ENCODE peak calls at places on chromosomes 3 and 15, in four cellular contexts. R is esophagus squamous epithelium, E is astrocyte of the spinal cord, X is bronchial epithelial cell. V is an unnamed sample.
A peak's percentile ranks its signal among the peaks of the same experiment; 100 is the strongest.

GRCh38 chr3:133437391-133438093 is 37.7 kb downstream of the BFSP2 start:
- DNase-seq in X (no peak), R (no peak), E (peak; percentile 25), V (peak; percentile 68)

GRCh38 chr3:34017757-34018156 is 219.3 kb downstream of the PDCD6IP start:
- DNase-seq in R (no peak), E (no peak), X (no peak), V (no peak)

GRCh38 chr3:5731100-5731499 is 543.6 kb downstream of the EDEM1 start:
- DNase-seq in R (no peak), E (no peak), X (no peak), V (no peak)

GRCh38 chr15:40282870-40283614 is at the start of gene ANKRD63:
- DNase-seq in X (no peak), E (no peak), R (no peak), V (no peak)

GRCh38 chr3:47019201-47019600 is 39.7 kb downstream of the NBEAL2 start:
- DNase-seq in E (no peak), X (peak; percentile 83), R (no peak), V (no peak)

GRCh38 chr3:67646586-67647234 is 7.7 kb downstream of the SUCLG2 start:
- DNase-seq in E (peak; percentile 52), R (no peak), X (no peak), V (peak; percentile 39)

GRCh38 chr3:4043867-4044575 is 244.8 kb downstream of the LRRN1 start:
- DNase-seq in X (peak; percentile 42), E (no peak), R (no peak), V (no peak)

GRCh38 chr15:78388865-78389264 is 48.7 kb downstream of the CRABP1 start:
- DNase-seq in R (no peak), E (no peak), X (no peak), V (no peak)

GRCh38 chr3:69084326-69084667 is 440 bp upstream of the ARL6IP5 start:
- DNase-seq in E (peak; percentile 86), R (no peak), X (peak; percentile 95), V (peak; percentile 78)

GRCh38 chr3:139574026-139574947 is 34.7 kb upstream of the RBP1 start:
- DNase-seq in E (no peak), R (no peak), X (no peak), V (peak; percentile 43)

GRCh38 chr3:12557472-12558105 is 702 bp downstream of the MKRN2 start:
- DNase-seq in X (peak; percentile 61), R (no peak), E (peak; percentile 43), V (peak; percentile 69)

GRCh38 chr3:123085293-123085949 is 18.6 kb downstream of the PDIA5 start:
- DNase-seq in R (no peak), E (no peak), X (no peak), V (no peak)

GRCh38 chr3:154552338-154552737 is 122.3 kb upstream of the GPR149 start:
- DNase-seq in E (no peak), X (peak; percentile 23), R (no peak), V (no peak)

GRCh38 chr3:76949462-76949861 is 90.4 kb upstream of the ROBO2 start:
- DNase-seq in E (no peak), R (no peak), X (peak; percentile 15), V (no peak)

GRCh38 chr3:71578045-71578730 is 5.3 kb downstream of the FOXP1 start:
- DNase-seq in R (no peak), X (peak; percentile 64), E (no peak), V (peak; percentile 14)

GRCh38 chr3:105140899-105141367 is 225.8 kb upstream of the ALCAM start:
- DNase-seq in R (no peak), E (peak; percentile 4), X (no peak), V (peak; percentile 4)

GRCh38 chr15:73717802-73718201 is 33.6 kb downstream of the CD276 start:
- DNase-seq in E (no peak), R (no peak), X (no peak), V (no peak)
- TF ChIP-seq CTCF in E (peak; percentile 22), R (no peak), X (no peak), V (peak; percentile 15)

GRCh38 chr3:184231671-184232070 is 2.3 kb downstream of the VWA5B2 start:
- DNase-seq in X (no peak), R (no peak), E (peak; percentile 3), V (no peak)

GRCh38 chr3:184228376-184229137 is 828 bp upstream of the VWA5B2 start:
- DNase-seq in X (no peak), E (no peak), R (no peak), V (no peak)

GRCh38 chr3:184229424-184230080 is at the start of gene VWA5B2:
- DNase-seq in X (peak; percentile 8), R (no peak), E (peak; percentile 18), V (peak; percentile 42)

GRCh38 chr3:184230081-184230602 is 757 bp downstream of the VWA5B2 start:
- DNase-seq in R (no peak), X (no peak), E (no peak), V (no peak)

DNA sequence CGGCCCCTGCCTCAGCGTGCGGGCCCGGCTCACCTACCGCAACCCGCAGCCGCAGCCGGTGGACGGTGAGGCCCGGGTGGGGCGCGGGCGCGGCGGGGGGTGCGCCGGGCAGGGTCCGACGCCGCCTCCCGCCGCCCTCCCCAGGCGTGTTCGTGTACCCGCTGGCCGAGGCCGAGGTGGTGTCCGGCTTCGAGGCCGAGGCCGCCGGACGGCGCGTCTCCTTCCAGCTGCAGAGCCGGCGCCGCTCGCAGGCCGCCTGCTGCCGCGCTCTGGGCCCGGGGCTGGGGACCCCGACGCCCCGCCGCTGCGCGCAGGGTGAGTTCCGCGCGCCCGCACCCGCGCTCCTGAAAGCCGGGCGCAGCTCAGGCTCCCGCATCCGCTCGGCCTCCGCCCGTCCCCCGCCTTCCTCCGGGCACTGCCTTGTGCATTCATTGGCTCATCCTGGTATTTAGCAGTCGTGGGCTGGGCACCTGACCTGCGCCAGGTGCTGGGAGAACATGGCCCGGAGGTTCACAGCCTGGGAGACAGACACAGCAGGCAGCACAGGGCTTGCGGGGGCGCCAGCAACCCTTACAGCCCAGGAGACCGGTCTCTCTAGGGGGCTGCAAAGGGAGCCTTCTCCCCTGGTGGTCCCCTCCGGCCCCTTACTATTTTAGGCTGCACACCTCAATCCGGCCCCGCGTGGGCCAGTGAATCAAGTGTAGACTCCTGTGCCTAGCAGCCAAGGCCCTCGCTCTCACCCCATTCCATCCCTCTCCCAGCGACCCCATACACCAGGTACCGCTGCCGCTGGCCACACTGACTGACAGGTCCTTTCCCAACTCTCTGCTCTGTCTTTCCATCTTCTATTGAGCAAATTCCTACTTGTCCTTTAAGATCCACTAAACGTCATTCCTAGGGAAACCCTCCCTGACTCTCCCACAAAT is 1.5 kb downstream of the VWA5B2 start:
- DNase-seq in E (no peak), X (peak; percentile 32), R (no peak), V (no peak)
- H3K4me3 ChIP-seq in E (no peak overlapping the region), X (no peak overlapping the region), R (peak overlapping the region; percentile 39), V (no peak overlapping the region)

GRCh38 chr3:25910997-25911396 is 121.1 kb downstream of the OXSM start:
- DNase-seq in E (peak; percentile 6), R (no peak), X (peak; percentile 23), V (peak; percentile 48)
- TF ChIP-seq CTCF in E (peak; percentile 23), R (peak; percentile 26), X (peak; percentile 47), V (peak; percentile 26)

GRCh38 chr3:150544726-150545125 is 1.6 kb downstream of the SERP1 start:
- DNase-seq in R (no peak), X (no peak), E (peak; percentile 28), V (peak; percentile 47)
- H3K4me3 ChIP-seq in R (peak overlapping the region; percentile 91), X (peak overlapping the region; percentile 87), E (peak overlapping the region; percentile 69), V (peak overlapping the region; percentile 97)